ENCODE peak calls at places on chromosomes 5 and 9, in seven cellular contexts. I is left ventricle myocardium inferior, P is uterus, M is brain microvascular endothelial cell, B is AG04450, R is foreskin fibroblast, L is right atrium auricular region. A is an unnamed sample.

GRCh38 chr5:151598984-151599383 is 7.9 kb upstream of the FAT2 start:
- DNase-seq in I (no peak), P (no peak), M (no peak), B (no peak), R (peak), L (no peak), A (no peak)

GRCh38 chr5:125327676-125328075 is 581.2 kb upstream of the ZNF608 start:
- DNase-seq in I (no peak), P (no peak), M (no peak), B (no peak), R (no peak), L (no peak), A (no peak)

GRCh38 chr5:138639326-138639725 is 64.1 kb upstream of the HSPA9 start:
- DNase-seq in I (no peak), P (no peak), M (no peak), B (no peak), R (no peak), L (no peak), A (no peak)

GRCh38 chr5:174503461-174504265 is 220.7 kb upstream of the MSX2 start:
- DNase-seq in I (no peak), P (no peak), M (no peak), B (peak), R (peak), L (peak), A (peak)

GRCh38 chr5:179122411-179123108 is 62.4 kb downstream of the ZNF354C start:
- DNase-seq in I (no peak), P (no peak), M (no peak), B (no peak), R (no peak), L (peak), A (no peak)

GRCh38 chr5:95718203-95718602 is 12.9 kb upstream of the RHOBTB3 start:
- DNase-seq in I (no peak), P (no peak), M (no peak), B (no peak), R (no peak), L (no peak), A (no peak)

GRCh38 chr5:39523821-39524220 is 99.0 kb upstream of the DAB2 start:
- DNase-seq in I (no peak), P (no peak), M (peak), B (no peak), R (peak), L (no peak), A (no peak)

GRCh38 chr5:134143431-134143830 is 28.9 kb downstream of the TCF7 start:
- DNase-seq in I (no peak), P (no peak), M (no peak), B (no peak), R (no peak), L (peak), A (no peak)

GRCh38 chr9:7790819-7791182 is 8.8 kb downstream of the DMAC1 start:
- DNase-seq in I (no peak), P (no peak), M (no peak), B (no peak), R (no peak), L (no peak), A (no peak)

DNA sequence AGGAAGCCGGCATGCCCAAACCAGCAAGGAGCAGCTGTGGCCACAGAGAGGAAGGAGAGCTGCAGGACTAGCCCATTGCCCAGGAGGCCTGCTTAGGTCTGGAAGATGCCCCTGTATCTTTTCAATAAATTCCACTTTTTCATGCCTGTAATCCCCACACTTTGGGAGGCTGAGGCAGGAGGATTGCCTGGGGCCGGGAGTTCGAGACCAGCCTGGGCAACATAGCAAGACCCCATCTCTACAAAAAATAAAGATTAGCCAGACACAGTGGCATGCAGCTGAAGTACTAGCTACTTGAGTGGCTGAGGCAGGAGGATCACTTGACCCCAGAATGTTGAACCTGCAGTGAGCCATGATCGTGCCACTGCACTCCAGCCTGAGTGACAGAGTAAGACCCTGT is 5.3 kb upstream of the TSC1 start:
- DNase-seq in I (no peak), P (no peak), M (no peak), B (no peak), R (no peak), L (no peak), A (no peak)
- TF ChIP-seq CTCF in I (no peak), P (no peak), M (no peak), B (no peak), R (no peak), L (no peak), A (no peak)

GRCh38 chr5:32319392-32319791 is 6.7 kb upstream of the MTMR12 start:
- DNase-seq in I (no peak), P (no peak), M (no peak), B (no peak), R (no peak), L (no peak), A (no peak)
- TF ChIP-seq CTCF in I (no peak), P (no peak), M (no peak), B (no peak), R (no peak), L (no peak), A (no peak)

DNA sequence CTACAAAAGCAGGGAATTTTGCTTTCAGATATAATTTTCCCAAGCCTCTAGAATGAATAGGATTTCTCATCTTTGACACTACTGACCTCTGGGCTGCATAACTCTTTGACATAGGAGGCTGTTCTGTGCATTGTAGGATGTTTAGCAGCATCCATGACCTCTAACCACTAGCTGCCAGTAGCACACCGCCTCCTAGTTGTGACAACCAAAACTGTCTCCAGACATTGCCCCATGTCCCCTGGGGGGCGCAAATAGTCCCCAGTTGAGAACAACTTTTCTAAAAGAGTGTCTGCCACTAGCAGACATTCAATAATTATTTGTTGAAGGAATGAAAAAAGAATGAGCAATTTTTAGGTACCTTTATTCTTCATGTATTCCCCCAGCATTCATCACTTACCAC is 51.8 kb downstream of the POU4F3 start:
- DNase-seq in I (no peak), P (no peak), M (no peak), B (no peak), R (no peak), L (no peak), A (no peak)
- TF ChIP-seq CTCF in I (no peak), P (no peak), M (peak), B (peak), R (no peak), L (no peak), A (no peak)

GRCh38 chr9:88672874-88673695 is 138.1 kb downstream of the NXNL2 start:
- DNase-seq in I (no peak), P (no peak), M (no peak), B (no peak), R (no peak), L (no peak), A (no peak)
- TF ChIP-seq CTCF in I (no peak), P (no peak), M (no peak), B (no peak), R (no peak), L (no peak), A (no peak)